ENCODE peak calls at places on chromosome 21, in seven cellular contexts. X is adipocyte; G is B cell; K is GM18507; B is effector CD8-positive, alpha-beta T cell; D is effector CD4-positive, alpha-beta T cell; Q is NCI-H510A. F is an unnamed sample.

GRCh38 chr21:16633851-16634521 is 878.9 kb upstream of the CXADR start:
- DNase-seq in Q (no peak), D (no peak), K (no peak), G (no peak), X (peak; percentile 59), B (no peak), F (no peak)

GRCh38 chr21:39845581-39846130 is 21.6 kb upstream of the PCP4 start:
- DNase-seq in X (peak; percentile 47), Q (no peak), K (no peak), D (no peak), B (no peak), G (no peak), F (no peak)

GRCh38 chr21:25735895-25736597 is 1.3 kb downstream of the GABPA start:
- DNase-seq in Q (no peak), B (no peak), K (no peak), G (no peak), X (peak; percentile 70), D (no peak), F (peak; percentile 25)

GRCh38 chr21:17613242-17613676 is 558 bp upstream of the BTG3 start:
- DNase-seq in B (peak; percentile 14), X (peak; percentile 40), D (no peak), Q (no peak), G (no peak), K (no peak), F (no peak)

GRCh38 chr21:15139881-15140280 is 75.1 kb upstream of the NRIP1 start:
- DNase-seq in B (no peak), X (no peak), D (no peak), K (no peak), Q (no peak), G (no peak), F (no peak)

GRCh38 chr21:45318556-45319341 is 31.1 kb upstream of the POFUT2 start:
- DNase-seq in G (no peak), B (no peak), Q (no peak), K (no peak), X (no peak), D (no peak), F (no peak)

GRCh38 chr21:42439284-42440186 is 35.8 kb downstream of the UBASH3A start:
- DNase-seq in B (no peak), D (no peak), K (no peak), Q (no peak), G (no peak), X (no peak), F (peak; percentile 42)

GRCh38 chr21:34345091-34345871 is 18.5 kb upstream of the KCNE2 start:
- DNase-seq in G (no peak), B (no peak), Q (no peak), X (peak; percentile 21), D (no peak), K (no peak), F (no peak)

GRCh38 chr21:38223893-38224540 is 32.8 kb upstream of the KCNJ15 start:
- DNase-seq in D (no peak), G (no peak), Q (no peak), X (peak; percentile 14), B (no peak), K (no peak), F (no peak)

GRCh38 chr21:32537569-32537881 is 47.8 kb downstream of the TCP10L start:
- DNase-seq in B (no peak), Q (no peak), G (no peak), X (no peak), K (no peak), D (no peak), F (no peak)

GRCh38 chr21:39037807-39038405 is 145.3 kb downstream of the PSMG1 start:
- DNase-seq in Q (no peak), K (no peak), X (no peak), G (no peak), B (no peak), D (no peak), F (no peak)

GRCh38 chr21:33199516-33200217 is 30.1 kb upstream of the IFNAR2 start:
- DNase-seq in X (peak; percentile 98), G (peak; percentile 47), B (peak; percentile 67), Q (peak; percentile 63), K (peak; percentile 67), D (peak; percentile 82), F (peak; percentile 40)

GRCh38 chr21:41656946-41657525 is 109.8 kb downstream of the RIPK4 start:
- DNase-seq in X (no peak), K (no peak), D (no peak), B (no peak), G (no peak), Q (no peak), F (no peak)

F was measured in naive thymus-derived CD8-positive, alpha-beta T cell.